ENCODE peak calls at places on chromosome 14, in eight cellular contexts. One of them, this sample, is unnamed.

GRCh38 chr14:106235356-106236159 is 709.2 kb downstream of the TMEM121 start:
- DNase-seq in lung: no peak
- DNase-seq in foreskin fibroblast: no peak
- DNase-seq in cardiac fibroblast: no peak
- DNase-seq in cardiac muscle cell: no peak
- DNase-seq in HL-60: no peak
- DNase-seq in CD8-positive, alpha-beta T cell: no peak
- DNase-seq in ascending aorta: no peak
- DNase-seq in this sample: no peak

GRCh38 chr14:101361044-101361443 is 200.3 kb upstream of the DIO3 start:
- DNase-seq in lung: no peak
- DNase-seq in foreskin fibroblast: no peak
- DNase-seq in cardiac fibroblast: no peak
- DNase-seq in cardiac muscle cell: no peak
- DNase-seq in HL-60: peak; percentile 5
- DNase-seq in CD8-positive, alpha-beta T cell: no peak
- DNase-seq in ascending aorta: no peak
- DNase-seq in this sample: no peak

GRCh38 chr14:99514552-99515300 is 33.5 kb downstream of the CCNK start:
- DNase-seq in lung: no peak
- DNase-seq in foreskin fibroblast: no peak
- DNase-seq in cardiac fibroblast: no peak
- DNase-seq in cardiac muscle cell: no peak
- DNase-seq in HL-60: no peak
- DNase-seq in CD8-positive, alpha-beta T cell: no peak
- DNase-seq in ascending aorta: no peak
- DNase-seq in this sample: no peak

GRCh38 chr14:106200539-106201310 is 674.3 kb downstream of the TMEM121 start:
- DNase-seq in lung: no peak
- DNase-seq in foreskin fibroblast: no peak
- DNase-seq in cardiac fibroblast: no peak
- DNase-seq in cardiac muscle cell: no peak
- DNase-seq in HL-60: no peak
- DNase-seq in CD8-positive, alpha-beta T cell: no peak
- DNase-seq in ascending aorta: no peak
- DNase-seq in this sample: no peak

GRCh38 chr14:59704054-59704453 is 127.4 kb upstream of the CCDC175 start:
- DNase-seq in lung: no peak
- DNase-seq in foreskin fibroblast: no peak
- DNase-seq in cardiac fibroblast: no peak
- DNase-seq in cardiac muscle cell: no peak
- DNase-seq in HL-60: no peak
- DNase-seq in CD8-positive, alpha-beta T cell: no peak
- DNase-seq in ascending aorta: no peak
- DNase-seq in this sample: no peak

GRCh38 chr14:48622980-48623379 is 947.6 kb upstream of the MDGA2 start:
- DNase-seq in lung: no peak
- DNase-seq in foreskin fibroblast: no peak
- DNase-seq in cardiac fibroblast: no peak
- DNase-seq in cardiac muscle cell: no peak
- DNase-seq in HL-60: no peak
- DNase-seq in CD8-positive, alpha-beta T cell: no peak
- DNase-seq in ascending aorta: no peak
- DNase-seq in this sample: no peak

GRCh38 chr14:92513966-92514843 is 624 bp downstream of the RIN3 start:
- DNase-seq in lung: no peak
- DNase-seq in foreskin fibroblast: no peak
- DNase-seq in cardiac fibroblast: peak; percentile 40
- DNase-seq in cardiac muscle cell: peak; percentile 43
- DNase-seq in HL-60: no peak
- DNase-seq in CD8-positive, alpha-beta T cell: peak; percentile 63
- DNase-seq in ascending aorta: no peak
- DNase-seq in this sample: no peak

GRCh38 chr14:23575086-23575485 is 3.5 kb downstream of the JPH4 start:
- DNase-seq in lung: no peak
- DNase-seq in foreskin fibroblast: no peak
- DNase-seq in cardiac fibroblast: no peak
- DNase-seq in cardiac muscle cell: no peak
- DNase-seq in HL-60: no peak
- DNase-seq in CD8-positive, alpha-beta T cell: no peak
- DNase-seq in ascending aorta: no peak
- DNase-seq in this sample: no peak

GRCh38 chr14:56821807-56822615 is 11.7 kb upstream of the OTX2 start:
- DNase-seq in lung: no peak
- DNase-seq in foreskin fibroblast: no peak
- DNase-seq in cardiac fibroblast: no peak
- DNase-seq in cardiac muscle cell: no peak
- DNase-seq in HL-60: no peak
- DNase-seq in CD8-positive, alpha-beta T cell: no peak
- DNase-seq in ascending aorta: no peak
- DNase-seq in this sample: no peak

GRCh38 chr14:96257056-96257455 is 1.0 kb downstream of the BDKRB1 start:
- DNase-seq in lung: no peak
- DNase-seq in foreskin fibroblast: no peak
- DNase-seq in cardiac fibroblast: no peak
- DNase-seq in cardiac muscle cell: no peak
- DNase-seq in HL-60: no peak
- DNase-seq in CD8-positive, alpha-beta T cell: no peak
- DNase-seq in ascending aorta: no peak
- DNase-seq in this sample: no peak

DNA sequence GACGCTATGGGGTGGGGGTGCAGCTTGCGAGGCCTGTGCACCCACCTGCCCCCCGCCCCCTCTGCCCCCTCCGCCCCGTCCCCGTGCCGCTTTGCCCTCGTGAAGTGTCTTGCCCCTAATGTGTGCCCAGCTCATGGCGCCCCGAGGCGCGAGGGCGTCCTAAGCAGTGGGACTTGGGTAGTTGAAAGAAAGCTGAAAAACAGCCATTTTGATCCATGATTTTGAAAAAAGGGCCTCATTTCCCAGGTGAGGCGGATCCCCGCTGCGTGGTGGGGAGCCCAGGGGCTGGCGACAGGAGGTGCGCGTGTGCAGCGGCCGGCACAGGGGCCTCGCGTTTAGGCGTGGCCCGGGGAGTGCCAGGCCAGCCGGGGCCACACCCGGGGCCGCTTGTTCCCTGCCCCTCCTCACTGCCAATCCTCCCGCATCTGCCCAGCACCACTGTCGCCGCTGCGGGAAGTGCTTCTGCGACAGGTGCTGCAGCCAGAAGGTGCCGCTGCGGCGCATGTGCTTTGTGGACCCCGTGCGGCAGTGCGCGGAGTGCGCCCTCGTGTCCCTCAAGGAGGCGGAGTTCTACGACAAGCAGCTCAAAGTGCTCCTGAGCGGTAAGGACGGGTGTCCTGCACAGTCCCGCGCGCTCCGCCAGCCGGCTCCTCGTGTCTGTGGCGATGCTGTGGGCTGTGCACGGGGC is 11.8 kb downstream of the ZFYVE21 start:
- DNase-seq in lung: peak; percentile 57
- DNase-seq in foreskin fibroblast: no peak
- DNase-seq in cardiac fibroblast: no peak
- DNase-seq in cardiac muscle cell: no peak
- DNase-seq in HL-60: no peak
- DNase-seq in CD8-positive, alpha-beta T cell: no peak
- DNase-seq in ascending aorta: no peak
- DNase-seq in this sample: no peak
- H3K4me3 ChIP-seq in lung: no peak overlapping the region
- H3K4me3 ChIP-seq in foreskin fibroblast: no peak overlapping the region
- H3K4me3 ChIP-seq in cardiac fibroblast: no peak overlapping the region
- H3K4me3 ChIP-seq in cardiac muscle cell: no peak overlapping the region
- H3K4me3 ChIP-seq in HL-60: no peak overlapping the region
- H3K4me3 ChIP-seq in CD8-positive, alpha-beta T cell: no peak overlapping the region
- H3K4me3 ChIP-seq in ascending aorta: no peak overlapping the region
- H3K4me3 ChIP-seq in this sample: no peak overlapping the region

GRCh38 chr14:64966976-64967375 is 5.2 kb downstream of the RAB15 start:
- DNase-seq in lung: peak; percentile 61
- DNase-seq in foreskin fibroblast: no peak
- DNase-seq in cardiac fibroblast: no peak
- DNase-seq in cardiac muscle cell: no peak
- DNase-seq in HL-60: no peak
- DNase-seq in CD8-positive, alpha-beta T cell: no peak
- DNase-seq in ascending aorta: no peak
- DNase-seq in this sample: no peak

GRCh38 chr14:64970041-64970440 is 2.1 kb downstream of the RAB15 start:
- DNase-seq in lung: no peak
- DNase-seq in foreskin fibroblast: no peak
- DNase-seq in cardiac fibroblast: no peak
- DNase-seq in cardiac muscle cell: no peak
- DNase-seq in HL-60: no peak
- DNase-seq in CD8-positive, alpha-beta T cell: no peak
- DNase-seq in ascending aorta: no peak
- DNase-seq in this sample: no peak

GRCh38 chr14:64968167-64968566 is 4.0 kb downstream of the RAB15 start:
- DNase-seq in lung: no peak
- DNase-seq in foreskin fibroblast: no peak
- DNase-seq in cardiac fibroblast: no peak
- DNase-seq in cardiac muscle cell: no peak
- DNase-seq in HL-60: no peak
- DNase-seq in CD8-positive, alpha-beta T cell: no peak
- DNase-seq in ascending aorta: no peak
- DNase-seq in this sample: no peak

GRCh38 chr14:64970776-64971451 is 1.2 kb downstream of the RAB15 start:
- DNase-seq in lung: peak; percentile 40
- DNase-seq in foreskin fibroblast: no peak
- DNase-seq in cardiac fibroblast: no peak
- DNase-seq in cardiac muscle cell: no peak
- DNase-seq in HL-60: no peak
- DNase-seq in CD8-positive, alpha-beta T cell: no peak
- DNase-seq in ascending aorta: no peak
- DNase-seq in this sample: no peak

DNA sequence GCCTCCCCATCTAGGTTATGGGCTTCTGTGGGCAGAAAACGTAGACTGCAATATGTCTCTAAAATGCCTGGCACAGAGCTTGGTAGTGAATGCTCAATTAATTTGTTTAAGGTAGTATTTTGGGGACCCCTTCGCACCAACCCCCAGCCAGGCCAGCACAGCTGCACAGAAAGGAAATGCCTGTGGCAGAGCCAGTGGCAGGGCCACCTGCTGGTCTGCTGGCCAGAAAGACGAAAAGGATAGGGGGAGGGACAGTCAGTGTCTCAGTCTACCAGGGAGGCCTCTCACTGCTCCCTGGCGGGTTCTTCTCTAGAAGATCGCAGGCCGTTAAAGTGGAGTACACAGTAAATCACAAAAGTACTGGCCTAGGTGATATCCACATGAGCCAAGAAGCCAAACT is 3.5 kb downstream of the RAB15 start:
- DNase-seq in lung: no peak
- DNase-seq in foreskin fibroblast: no peak
- DNase-seq in cardiac fibroblast: no peak
- DNase-seq in cardiac muscle cell: no peak
- DNase-seq in HL-60: no peak
- DNase-seq in CD8-positive, alpha-beta T cell: no peak
- DNase-seq in ascending aorta: no peak
- DNase-seq in this sample: no peak
- TF ChIP-seq CTCF in lung: no peak
- TF ChIP-seq CTCF in foreskin fibroblast: no peak
- TF ChIP-seq CTCF in cardiac fibroblast: no peak
- TF ChIP-seq CTCF in cardiac muscle cell: no peak
- TF ChIP-seq CTCF in HL-60: no peak
- TF ChIP-seq CTCF in CD8-positive, alpha-beta T cell: no peak
- TF ChIP-seq CTCF in ascending aorta: no peak
- TF ChIP-seq CTCF in this sample: no peak

GRCh38 chr14:52051861-52052260 is 17.0 kb downstream of the NID2 start:
- DNase-seq in lung: no peak
- DNase-seq in foreskin fibroblast: no peak
- DNase-seq in cardiac fibroblast: peak; percentile 67
- DNase-seq in cardiac muscle cell: peak; percentile 50
- DNase-seq in HL-60: no peak
- DNase-seq in CD8-positive, alpha-beta T cell: no peak
- DNase-seq in ascending aorta: no peak
- DNase-seq in this sample: no peak
- H3K4me3 ChIP-seq in lung: no peak overlapping the region
- H3K4me3 ChIP-seq in foreskin fibroblast: peak overlapping the region; percentile 7
- H3K4me3 ChIP-seq in cardiac fibroblast: no peak overlapping the region
- H3K4me3 ChIP-seq in cardiac muscle cell: peak overlapping the region; percentile 5
- H3K4me3 ChIP-seq in HL-60: no peak overlapping the region
- H3K4me3 ChIP-seq in CD8-positive, alpha-beta T cell: no peak overlapping the region
- H3K4me3 ChIP-seq in ascending aorta: no peak overlapping the region
- H3K4me3 ChIP-seq in this sample: no peak overlapping the region

DNA sequence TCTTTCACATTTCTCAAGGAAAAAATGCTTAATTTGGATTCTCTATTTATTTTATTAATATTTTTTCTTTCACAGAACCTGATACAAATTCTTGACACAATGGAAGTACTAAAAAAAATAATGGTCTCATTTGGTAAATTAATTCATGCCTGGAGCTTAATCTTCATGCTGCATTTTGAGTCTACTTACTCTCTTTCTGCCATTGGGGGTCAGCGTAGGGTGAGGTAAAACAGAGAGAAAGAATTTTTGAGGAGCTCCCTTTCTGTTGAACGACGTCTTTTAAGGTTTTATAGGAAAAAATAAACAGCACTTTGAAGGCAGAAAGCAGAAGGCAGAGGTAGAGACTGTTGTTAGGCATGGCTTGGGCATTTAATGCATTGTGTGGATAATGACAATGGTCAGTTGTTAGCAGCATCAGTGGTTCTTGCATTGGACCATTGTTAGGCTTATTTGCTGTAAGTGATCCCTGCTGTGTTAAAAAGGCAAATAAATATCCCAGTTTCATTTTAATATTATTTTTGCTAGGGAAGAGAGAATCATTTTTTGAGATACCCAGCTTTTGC is 557.2 kb upstream of the STXBP6 start:
- DNase-seq in lung: no peak
- DNase-seq in foreskin fibroblast: no peak
- DNase-seq in cardiac fibroblast: no peak
- DNase-seq in cardiac muscle cell: no peak
- DNase-seq in HL-60: no peak
- DNase-seq in CD8-positive, alpha-beta T cell: no peak
- DNase-seq in ascending aorta: no peak
- DNase-seq in this sample: no peak
- TF ChIP-seq CTCF in lung: no peak
- TF ChIP-seq CTCF in foreskin fibroblast: no peak
- TF ChIP-seq CTCF in cardiac fibroblast: no peak
- TF ChIP-seq CTCF in cardiac muscle cell: no peak
- TF ChIP-seq CTCF in HL-60: no peak
- TF ChIP-seq CTCF in CD8-positive, alpha-beta T cell: no peak
- TF ChIP-seq CTCF in ascending aorta: no peak
- TF ChIP-seq CTCF in this sample: no peak

GRCh38 chr14:102507026-102507860 is 2.3 kb downstream of the ANKRD9 start:
- DNase-seq in lung: no peak
- DNase-seq in foreskin fibroblast: no peak
- DNase-seq in cardiac fibroblast: no peak
- DNase-seq in cardiac muscle cell: peak; percentile 51
- DNase-seq in HL-60: no peak
- DNase-seq in CD8-positive, alpha-beta T cell: no peak
- DNase-seq in ascending aorta: no peak
- DNase-seq in this sample: no peak
- H3K4me3 ChIP-seq in lung: no peak overlapping the region
- H3K4me3 ChIP-seq in foreskin fibroblast: no peak overlapping the region
- H3K4me3 ChIP-seq in cardiac fibroblast: no peak overlapping the region
- H3K4me3 ChIP-seq in cardiac muscle cell: no peak overlapping the region
- H3K4me3 ChIP-seq in HL-60: no peak overlapping the region
- H3K4me3 ChIP-seq in CD8-positive, alpha-beta T cell: no peak overlapping the region
- H3K4me3 ChIP-seq in ascending aorta: no peak overlapping the region
- H3K4me3 ChIP-seq in this sample: no peak overlapping the region

GRCh38 chr14:62117718-62118164 is 355.5 kb downstream of the SNAPC1 start:
- DNase-seq in lung: no peak
- DNase-seq in foreskin fibroblast: no peak
- DNase-seq in cardiac fibroblast: no peak
- DNase-seq in cardiac muscle cell: no peak
- DNase-seq in HL-60: no peak
- DNase-seq in CD8-positive, alpha-beta T cell: no peak
- DNase-seq in ascending aorta: no peak
- DNase-seq in this sample: no peak
- TF ChIP-seq CTCF in lung: no peak
- TF ChIP-seq CTCF in foreskin fibroblast: no peak
- TF ChIP-seq CTCF in cardiac fibroblast: no peak
- TF ChIP-seq CTCF in cardiac muscle cell: no peak
- TF ChIP-seq CTCF in HL-60: no peak
- TF ChIP-seq CTCF in CD8-positive, alpha-beta T cell: no peak
- TF ChIP-seq CTCF in ascending aorta: no peak
- TF ChIP-seq CTCF in this sample: no peak